ENCODE peak calls at places on chromosome 3, in four cellular contexts. C, T, V and O are unnamed samples.

GRCh38 chr3:49349617-49350114 is 8.5 kb downstream of the GPX1 start:
- DNase-seq in C (no peak), T (no peak), V (no peak), O (peak)

GRCh38 chr3:66712210-66712609 is 211.4 kb upstream of the LRIG1 start:
- DNase-seq in C (no peak), T (no peak), V (no peak), O (no peak)

GRCh38 chr3:58532794-58533220 is 4.2 kb downstream of the ACOX2 start:
- DNase-seq in C (peak), T (peak), V (peak), O (peak)

GRCh38 chr3:163490119-163490518 is 1588.2 kb downstream of the SI start:
- DNase-seq in C (peak), T (no peak), V (no peak), O (peak)

GRCh38 chr3:183148056-183148455 is 14.5 kb downstream of the LAMP3 start:
- DNase-seq in C (no peak), T (no peak), V (no peak), O (no peak)

GRCh38 chr3:129018751-129019150 is 17.6 kb downstream of the EFCC1 start:
- DNase-seq in C (no peak), T (no peak), V (no peak), O (no peak)

GRCh38 chr3:19881036-19881435 is 53.0 kb downstream of the EFHB start:
- DNase-seq in C (no peak), T (no peak), V (no peak), O (no peak)

GRCh38 chr3:74651239-74651638 is 36.8 kb upstream of the CNTN3 start:
- DNase-seq in C (no peak), T (no peak), V (no peak), O (no peak)

GRCh38 chr3:15405448-15406050 is 21.8 kb downstream of the METTL6 start:
- DNase-seq in C (no peak), T (no peak), V (peak), O (peak)

GRCh38 chr3:139310474-139310933 is 33.3 kb upstream of the MRPS22 start:
- DNase-seq in C (no peak), T (no peak), V (no peak), O (no peak)

GRCh38 chr3:8492744-8493511 is 8.7 kb upstream of the LMCD1 start:
- DNase-seq in C (no peak), T (no peak), V (peak), O (no peak)

GRCh38 chr3:148219995-148220394 is 477.7 kb upstream of the AGTR1 start:
- DNase-seq in C (no peak), T (no peak), V (no peak), O (no peak)

GRCh38 chr3:10093678-10094077 is 14.4 kb downstream of the FANCD2OS start:
- DNase-seq in C (no peak), T (no peak), V (no peak), O (no peak)

GRCh38 chr3:54965746-54966145 is 37.9 kb upstream of the LRTM1 start:
- DNase-seq in C (no peak), T (no peak), V (no peak), O (no peak)

GRCh38 chr3:25171118-25171912 is 256.7 kb upstream of the RARB start:
- DNase-seq in C (no peak), T (no peak), V (peak), O (no peak)

GRCh38 chr3:16908878-16909277 is 24.1 kb downstream of the PLCL2 start:
- DNase-seq in C (no peak), T (no peak), V (no peak), O (no peak)

GRCh38 chr3:55823829-55824228 is 336.7 kb upstream of the WNT5A start:
- DNase-seq in C (no peak), T (no peak), V (no peak), O (no peak)

GRCh38 chr3:65729973-65730372 is 308.7 kb downstream of the MAGI1 start:
- DNase-seq in C (no peak), T (no peak), V (no peak), O (no peak)

GRCh38 chr3:45547202-45547701 is 47.3 kb upstream of the LIMD1 start:
- DNase-seq in C (no peak), T (no peak), V (no peak), O (no peak)

GRCh38 chr3:16504242-16504641 is 9.3 kb downstream of the RFTN1 start:
- DNase-seq in C (no peak), T (peak), V (no peak), O (no peak)

GRCh38 chr3:113275876-113276580 is 64.7 kb downstream of the BOC start:
- DNase-seq in C (no peak), T (peak), V (no peak), O (no peak)

GRCh38 chr3:12395349-12396012 is 88.8 kb upstream of the TSEN2 start:
- DNase-seq in C (no peak), T (peak), V (no peak), O (no peak)

GRCh38 chr3:194300392-194300758 is 50.8 kb downstream of the CPN2 start:
- DNase-seq in C (peak), T (no peak), V (no peak), O (no peak)

GRCh38 chr3:80994767-80995166 is 766.7 kb downstream of the GBE1 start:
- DNase-seq in C (no peak), T (no peak), V (no peak), O (no peak)

DNA sequence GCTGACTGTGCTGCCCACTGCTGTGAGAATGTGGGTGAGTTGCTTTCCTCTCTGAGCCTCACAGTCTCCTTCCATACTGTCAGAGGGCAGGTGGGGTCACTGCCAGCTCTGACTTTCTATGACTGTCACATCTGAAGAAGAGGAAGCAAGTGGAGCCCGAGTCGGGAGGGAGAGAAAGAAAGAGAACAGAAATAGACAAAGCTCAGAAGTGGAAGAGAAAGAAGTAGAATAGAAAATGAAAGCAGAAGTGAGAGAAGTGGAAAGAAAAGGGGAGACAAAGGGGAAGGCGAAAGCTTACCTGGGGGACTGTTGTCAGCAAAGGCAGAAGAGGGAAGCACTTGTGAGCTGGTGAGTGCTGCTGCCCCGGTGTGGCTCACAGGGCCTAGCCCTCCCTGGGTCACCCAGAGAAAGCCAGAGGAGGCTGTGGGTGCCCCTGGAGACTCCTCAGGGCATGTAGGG is 57.9 kb downstream of the EPHB1 start:
- DNase-seq in C (no peak), T (peak), V (no peak), O (no peak)
- TF ChIP-seq USF1 in C (no peak), T (no peak), V (no peak), O (no peak)

DNA sequence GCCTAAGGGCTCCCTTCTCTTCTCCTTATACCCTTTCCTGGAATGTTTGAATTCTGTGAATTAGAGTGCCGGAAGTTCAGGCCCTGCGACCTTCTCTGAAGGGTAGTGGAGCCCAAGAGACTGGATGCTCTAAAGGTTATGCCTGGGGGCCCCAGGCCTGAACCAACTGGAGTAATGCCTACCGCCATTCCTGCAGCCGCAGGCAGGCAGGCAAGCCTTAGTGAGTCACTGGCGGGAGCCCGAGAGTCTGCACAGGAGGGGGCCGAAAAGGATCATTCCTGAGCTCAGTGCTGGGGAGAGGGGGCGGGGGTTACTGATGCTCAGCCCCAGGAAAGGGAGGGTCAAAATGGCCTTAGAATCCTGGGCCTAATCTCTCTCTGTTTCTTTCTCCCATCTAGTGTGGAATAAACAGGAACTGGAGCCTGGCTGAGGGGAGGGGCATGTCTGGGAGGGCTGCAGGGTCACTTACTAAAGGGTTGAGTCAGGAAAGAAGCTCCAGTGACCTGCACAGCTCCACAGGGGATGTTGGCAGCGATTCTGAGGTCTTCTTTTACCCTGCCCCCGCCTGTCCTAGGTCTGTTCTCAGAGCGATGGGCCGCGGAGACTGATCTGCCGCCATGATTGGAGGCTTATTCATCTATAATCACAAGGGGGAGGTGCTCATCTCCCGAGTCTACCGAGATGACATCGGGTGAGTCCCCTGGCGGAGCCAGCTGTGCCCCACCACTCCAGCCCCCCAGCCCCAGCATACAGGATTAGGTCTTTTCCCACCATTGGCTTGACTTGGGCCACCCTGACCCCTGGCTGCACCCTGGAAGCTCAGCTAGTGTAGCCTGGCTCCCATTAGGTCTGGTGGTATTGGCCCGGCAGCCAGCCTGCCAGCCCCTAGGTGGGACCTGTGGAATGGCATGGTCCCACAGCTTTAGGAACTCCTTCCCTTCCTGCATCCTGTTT is 2.0 kb downstream of the AP2M1 start:
- DNase-seq in C (peak), T (no peak), V (peak), O (peak)
- TF ChIP-seq USF1 in C (no peak), T (no peak), V (no peak), O (no peak)

DNA sequence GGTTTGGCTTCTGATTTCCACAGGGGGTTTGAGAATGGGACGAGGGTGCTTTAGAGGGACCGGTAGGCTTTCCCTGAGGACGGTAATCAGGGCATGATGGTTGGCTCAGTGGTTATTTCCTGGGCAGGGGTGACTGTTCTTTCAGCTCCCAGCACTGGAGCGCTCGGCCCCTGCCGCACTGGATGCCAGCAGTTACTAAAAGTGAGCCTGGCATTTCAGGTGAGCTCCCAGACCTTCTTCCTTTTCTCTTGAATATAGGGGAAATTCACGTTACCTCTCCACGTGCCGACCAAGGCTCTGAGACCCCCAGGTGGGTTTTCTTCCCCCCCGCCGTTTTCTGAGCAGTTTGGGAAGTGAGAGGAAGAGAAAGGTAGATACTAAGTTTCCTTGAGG is 1.0 kb downstream of the TEX264 start:
- DNase-seq in C (no peak), T (no peak), V (no peak), O (no peak)
- TF ChIP-seq USF1 in C (no peak), T (no peak), V (no peak), O (no peak)

GRCh38 chr3:76685858-76686257 is 354.0 kb upstream of the ROBO2 start:
- DNase-seq in C (no peak), T (no peak), V (no peak), O (no peak)

GRCh38 chr3:76684946-76685345 is 355.0 kb upstream of the ROBO2 start:
- DNase-seq in C (no peak), T (no peak), V (no peak), O (no peak)

GRCh38 chr3:76683256-76683655 is 356.6 kb upstream of the ROBO2 start:
- DNase-seq in C (no peak), T (no peak), V (peak), O (no peak)

DNA sequence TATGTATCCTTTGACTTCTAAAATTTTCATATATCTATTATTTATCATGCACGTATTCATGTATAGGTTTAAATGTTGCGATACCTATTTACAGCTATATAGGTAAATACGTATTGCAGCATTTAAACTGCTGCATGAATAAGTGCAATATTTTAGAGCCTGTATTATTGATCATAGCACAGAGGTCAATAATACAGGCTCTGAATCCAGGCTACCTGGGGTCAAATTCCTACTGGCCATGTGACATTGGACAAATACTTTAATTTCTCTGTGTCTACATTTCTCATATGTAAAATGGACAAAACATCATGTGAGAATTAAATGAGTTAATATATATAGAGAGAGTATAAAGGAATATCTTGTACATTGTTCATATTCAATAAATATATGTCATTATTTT is 352.9 kb upstream of the ROBO2 start:
- DNase-seq in C (no peak), T (no peak), V (no peak), O (no peak)
- TF ChIP-seq USF1 in C (no peak), T (no peak), V (no peak), O (no peak)

DNA sequence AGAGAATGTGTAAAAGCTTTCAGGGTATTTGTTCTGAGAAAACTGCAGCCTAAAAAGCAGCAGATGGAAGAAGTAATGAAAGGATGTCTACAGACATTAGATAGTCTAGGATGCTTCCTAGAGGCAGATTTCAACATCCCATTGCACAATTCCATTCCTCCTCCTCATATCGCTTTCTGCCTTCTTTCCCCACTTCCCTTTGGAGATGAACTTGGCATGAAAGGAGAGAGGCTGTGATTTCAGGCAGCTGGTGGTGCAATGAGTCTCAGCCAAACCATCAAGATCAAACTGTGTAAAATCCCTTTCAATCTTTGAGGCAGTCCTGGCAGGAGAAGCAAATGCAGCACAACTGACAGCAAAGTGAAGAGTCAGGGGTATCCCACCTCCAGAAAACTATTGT is 438.7 kb upstream of the KCNMB2 start:
- DNase-seq in C (no peak), T (no peak), V (no peak), O (no peak)
- TF ChIP-seq USF1 in C (no peak), T (no peak), V (no peak), O (no peak)

DNA sequence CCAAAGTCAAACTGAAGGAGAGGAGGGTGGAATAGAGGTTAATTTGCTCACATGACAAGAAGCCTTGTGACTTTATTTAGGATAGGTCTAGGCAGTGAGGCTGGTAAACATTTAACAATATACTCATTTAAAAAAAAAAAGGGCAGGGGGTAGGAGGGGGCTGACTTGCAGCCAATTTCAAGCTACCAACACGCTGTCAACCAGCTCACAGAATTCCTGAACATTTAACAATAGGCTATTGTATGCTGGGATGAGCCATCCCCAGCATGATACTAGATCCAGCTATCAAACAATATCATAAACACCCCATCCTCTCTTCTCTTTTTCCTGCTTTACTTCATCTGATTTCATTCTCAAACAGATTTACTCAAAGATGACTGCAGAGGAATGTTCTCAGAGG is 1096.3 kb upstream of the CFAP20DC start:
- DNase-seq in C (no peak), T (no peak), V (no peak), O (no peak)
- TF ChIP-seq USF1 in C (no peak), T (no peak), V (no peak), O (no peak)

GRCh38 chr3:89612027-89612426 is 504.6 kb downstream of the EPHA3 start:
- DNase-seq in C (no peak), T (no peak), V (no peak), O (no peak)

GRCh38 chr3:89617706-89618105 is 510.3 kb downstream of the EPHA3 start:
- DNase-seq in C (no peak), T (no peak), V (no peak), O (no peak)

DNA sequence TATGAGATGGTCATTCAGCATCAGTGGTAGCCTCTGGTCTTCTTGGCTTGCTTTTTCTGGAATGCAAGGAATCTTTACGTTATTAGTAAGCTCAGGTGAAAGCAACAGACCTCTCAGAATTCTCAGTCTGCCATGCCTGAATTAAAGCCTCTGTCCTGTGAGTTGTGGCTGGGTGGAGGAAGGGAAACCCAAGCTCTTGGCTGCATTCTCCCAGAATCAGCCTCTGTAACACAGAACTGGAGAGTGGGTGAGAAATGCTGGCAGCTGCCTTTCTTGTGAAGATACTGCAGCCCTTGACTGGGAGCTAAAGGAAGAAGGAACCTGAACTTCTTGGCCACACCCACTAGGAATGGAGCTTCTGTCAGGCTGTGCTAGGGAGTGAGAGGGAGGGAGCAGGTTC is 505.8 kb downstream of the EPHA3 start:
- DNase-seq in C (no peak), T (no peak), V (no peak), O (no peak)
- TF ChIP-seq USF1 in C (no peak), T (no peak), V (no peak), O (no peak)

DNA sequence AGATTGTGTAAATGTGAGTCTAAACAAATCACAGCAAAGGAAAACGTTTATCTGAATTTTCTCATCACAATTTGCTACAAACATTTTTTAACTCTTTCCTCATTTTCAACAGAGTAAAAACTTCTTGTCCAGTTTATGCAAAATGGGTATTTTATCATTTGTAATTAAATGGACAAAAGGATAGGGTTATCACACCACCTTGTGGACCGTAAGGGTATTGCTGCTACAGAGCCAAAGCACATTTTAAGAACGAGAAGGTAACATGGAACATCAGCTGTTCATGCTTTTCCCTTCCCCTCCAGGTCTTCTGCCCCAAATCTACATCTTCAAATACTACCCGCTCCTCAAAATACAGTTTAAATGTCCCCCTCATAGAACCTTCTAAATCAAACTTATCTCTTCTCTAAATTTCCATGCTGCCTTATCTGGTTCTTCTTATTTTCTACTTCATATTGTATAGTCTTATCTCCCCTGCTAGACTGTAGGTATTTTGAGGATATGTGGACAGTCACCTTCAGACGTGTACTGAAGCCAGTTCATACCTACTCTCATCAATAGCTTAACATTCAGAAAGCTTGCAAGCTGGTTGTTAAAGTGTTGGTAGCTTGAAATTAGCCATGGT is 12.8 kb upstream of the SETMAR start:
- DNase-seq in C (no peak), T (no peak), V (peak), O (peak)
- TF ChIP-seq USF1 in C (no peak), T (no peak), V (no peak), O (no peak)

DNA sequence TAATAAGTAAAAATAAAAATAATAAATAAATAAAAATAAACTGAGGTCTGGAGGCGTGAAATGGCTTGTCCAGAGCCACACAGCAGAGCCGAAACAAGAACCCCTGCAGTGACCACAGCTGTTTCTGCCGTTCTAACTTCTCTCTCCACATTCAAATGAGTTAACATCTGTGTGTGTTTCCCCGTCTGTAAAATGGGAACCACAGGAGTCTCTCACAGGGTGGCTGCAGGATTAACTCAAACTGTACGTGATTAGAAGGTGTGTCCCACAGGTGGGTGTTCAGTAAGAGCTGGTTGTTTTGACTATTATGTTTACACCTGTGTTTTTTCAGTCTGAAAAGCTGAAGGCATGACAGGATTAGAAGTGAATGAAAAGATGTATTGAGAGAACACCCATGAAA is 27.0 kb upstream of the MUC4 start:
- DNase-seq in C (no peak), T (no peak), V (no peak), O (no peak)
- TF ChIP-seq USF1 in C (no peak), T (no peak), V (no peak), O (no peak)